ENCODE peak calls at places on chromosomes 11 and 22, in seven cellular contexts. Z, C, Y, W, N, S and U are unnamed samples.
A peak's percentile ranks its signal among the peaks of the same experiment; 100 is the strongest.

GRCh38 chr11:117378966-117379865 is 51.6 kb downstream of the CEP164 start:
- DNase-seq in C (no peak), Z (no peak), S (no peak), W (no peak), N (no peak), Y (no peak), U (no peak)

GRCh38 chr22:17217179-17217578 is 2.1 kb downstream of the ADA2 start:
- DNase-seq in N (no peak), C (no peak), Y (no peak), S (peak; percentile 50), W (no peak), Z (peak; percentile 73), U (no peak)

GRCh38 chr11:65624931-65625627 is 9.5 kb downstream of the PCNX3 start:
- DNase-seq in S (no peak), N (no peak), W (no peak), Y (no peak), Z (no peak), C (no peak), U (no peak)

GRCh38 chr22:29080061-29080975 is 7.5 kb downstream of the KREMEN1 start:
- DNase-seq in N (peak; percentile 39), C (no peak), Z (no peak), S (peak; percentile 47), Y (peak; percentile 43), W (no peak), U (peak; percentile 27)

GRCh38 chr22:50547231-50547851 is 1.6 kb downstream of the KLHDC7B start:
- DNase-seq in Y (no peak), C (no peak), S (no peak), N (no peak), W (no peak), Z (no peak), U (no peak)

GRCh38 chr22:28910575-28911278 is 27.4 kb downstream of the ZNRF3 start:
- DNase-seq in W (no peak), Z (no peak), N (no peak), C (no peak), Y (no peak), S (no peak), U (no peak)

GRCh38 chr11:126355926-126356897 is 726 bp downstream of the ST3GAL4 start:
- DNase-seq in N (no peak), W (peak; percentile 35), S (peak; percentile 57), Y (peak; percentile 47), Z (peak; percentile 74), C (no peak), U (peak; percentile 33)

GRCh38 chr11:113697798-113698407 is 8.2 kb downstream of the TMPRSS5 start:
- DNase-seq in N (no peak), W (no peak), C (no peak), S (no peak), Z (no peak), Y (no peak), U (no peak)

GRCh38 chr11:19553683-19554333 is 158.8 kb upstream of the NAV2 start:
- DNase-seq in W (peak; percentile 52), S (peak; percentile 72), Z (peak; percentile 94), Y (peak; percentile 73), N (peak; percentile 79), C (peak; percentile 39), U (peak; percentile 71)

GRCh38 chr11:70535191-70535971 is 137.1 kb downstream of the CTTN start:
- DNase-seq in W (no peak), S (no peak), N (no peak), Y (no peak), C (no peak), Z (no peak), U (no peak)

GRCh38 chr11:132099692-132100091 is 729.3 kb downstream of the NTM start:
- DNase-seq in S (no peak), W (no peak), N (peak; percentile 4), Y (no peak), Z (peak; percentile 86), C (no peak), U (peak; percentile 19)

GRCh38 chr11:121282886-121283502 is 9.6 kb upstream of the SC5D start:
- DNase-seq in C (no peak), Y (no peak), Z (no peak), S (no peak), N (no peak), W (no peak), U (no peak)

GRCh38 chr11:2775083-2775625 is 75.4 kb upstream of the KCNQ1OT1 start:
- DNase-seq in N (no peak), C (peak; percentile 3), Z (peak; percentile 36), W (peak; percentile 9), S (no peak), Y (peak; percentile 12), U (peak; percentile 3)

GRCh38 chr11:122309262-122309925 is 193.4 kb upstream of the BLID start:
- DNase-seq in Y (no peak), W (no peak), Z (peak; percentile 53), S (no peak), N (no peak), C (no peak), U (no peak)

GRCh38 chr11:118792642-118793124 is 1.7 kb upstream of the DDX6 start:
- DNase-seq in N (peak; percentile 92), W (peak; percentile 53), C (peak; percentile 16), Y (peak; percentile 45), Z (peak; percentile 93), S (peak; percentile 96), U (peak; percentile 68)

GRCh38 chr11:13207665-13208594 is 69.7 kb upstream of the BMAL1 start:
- DNase-seq in S (peak; percentile 78), W (peak; percentile 27), Y (peak; percentile 19), Z (peak; percentile 72), N (peak; percentile 95), C (no peak), U (no peak)

GRCh38 chr11:10358696-10359095 is 53.8 kb downstream of the ADM start:
- DNase-seq in S (no peak), W (no peak), Z (no peak), C (no peak), Y (no peak), N (no peak), U (no peak)

DNA sequence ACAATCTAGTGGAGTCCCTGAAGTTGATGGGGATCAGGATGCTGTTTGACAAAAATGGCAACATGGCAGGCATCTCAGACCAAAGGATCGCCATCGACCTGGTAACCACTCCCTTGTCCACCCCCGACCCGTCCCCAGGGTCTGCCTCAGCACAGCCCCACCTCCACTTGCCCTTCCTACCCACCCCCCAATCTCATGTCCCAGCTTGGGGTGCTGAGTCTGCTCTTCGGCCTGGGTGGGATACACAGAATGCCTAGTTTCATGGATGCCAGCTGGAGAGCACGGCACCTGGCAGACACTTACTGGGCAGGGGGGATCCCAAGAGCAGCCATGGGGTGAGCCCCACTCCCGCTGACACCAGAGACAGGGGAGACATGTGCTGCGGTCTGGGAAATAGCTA is 12.1 kb downstream of the SERPIND1 start:
- DNase-seq in S (no peak), C (no peak), N (no peak), W (no peak), Y (no peak), Z (no peak), U (no peak)
- H3K36me3 ChIP-seq in S (no peaks in the 10 kb centered on the region), C (peaks cover 8% of the 10 kb centered on the region), N (no peaks in the 10 kb centered on the region), W (no peaks in the 10 kb centered on the region), Y (peaks cover 54% of the 10 kb centered on the region), Z (peaks cover 20% of the 10 kb centered on the region), U (peaks cover 32% of the 10 kb centered on the region)

GRCh38 chr11:5639953-5640352 is 15.2 kb downstream of the TRIM34 start:
- DNase-seq in Y (no peak), S (no peak), Z (no peak), C (no peak), W (no peak), N (no peak), U (no peak)
- H3K36me3 ChIP-seq in Y (peaks cover 3% of the 10 kb centered on the region), S (no peaks in the 10 kb centered on the region), Z (no peaks in the 10 kb centered on the region), C (peaks cover 7% of the 10 kb centered on the region), W (no peaks in the 10 kb centered on the region), N (no peaks in the 10 kb centered on the region), U (no peaks in the 10 kb centered on the region)

GRCh38 chr22:49269371-49269770 is 558.3 kb downstream of the BRD1 start:
- DNase-seq in C (no peak), W (no peak), N (no peak), Y (no peak), Z (peak; percentile 88), S (no peak), U (no peak)

GRCh38 chr22:49268924-49269323 is 558.7 kb downstream of the BRD1 start:
- DNase-seq in C (no peak), Y (no peak), S (no peak), W (no peak), N (no peak), Z (peak; percentile 51), U (no peak)

GRCh38 chr22:49270595-49271368 is 556.9 kb downstream of the BRD1 start:
- DNase-seq in Y (no peak), Z (peak; percentile 47), S (no peak), N (no peak), W (no peak), C (no peak), U (no peak)

GRCh38 chr22:49271369-49271727 is 556.3 kb downstream of the BRD1 start:
- DNase-seq in S (no peak), W (no peak), C (no peak), N (no peak), Z (peak; percentile 37), Y (no peak), U (no peak)

GRCh38 chr22:49269928-49270327 is 557.7 kb downstream of the BRD1 start:
- DNase-seq in Z (peak; percentile 74), C (no peak), N (no peak), Y (no peak), W (no peak), S (no peak), U (no peak)
- H3K36me3 ChIP-seq in Z (no peaks in the 10 kb centered on the region), C (no peaks in the 10 kb centered on the region), N (no peaks in the 10 kb centered on the region), Y (no peaks in the 10 kb centered on the region), W (no peaks in the 10 kb centered on the region), S (no peaks in the 10 kb centered on the region), U (no peaks in the 10 kb centered on the region)

GRCh38 chr22:23268877-23269276 is 88.6 kb downstream of the BCR start:
- DNase-seq in Z (no peak), W (no peak), C (no peak), N (no peak), S (no peak), Y (no peak), U (no peak)

GRCh38 chr22:23266780-23267179 is 86.5 kb downstream of the BCR start:
- DNase-seq in C (no peak), W (no peak), N (no peak), Z (no peak), Y (no peak), S (no peak), U (no peak)

GRCh38 chr22:23268139-23268712 is 87.9 kb downstream of the BCR start:
- DNase-seq in Y (no peak), C (no peak), S (no peak), Z (peak; percentile 68), N (no peak), W (no peak), U (no peak)

GRCh38 chr22:23265389-23265700 is 85.0 kb downstream of the BCR start:
- DNase-seq in W (no peak), C (no peak), Y (no peak), N (no peak), Z (no peak), S (no peak), U (no peak)

DNA sequence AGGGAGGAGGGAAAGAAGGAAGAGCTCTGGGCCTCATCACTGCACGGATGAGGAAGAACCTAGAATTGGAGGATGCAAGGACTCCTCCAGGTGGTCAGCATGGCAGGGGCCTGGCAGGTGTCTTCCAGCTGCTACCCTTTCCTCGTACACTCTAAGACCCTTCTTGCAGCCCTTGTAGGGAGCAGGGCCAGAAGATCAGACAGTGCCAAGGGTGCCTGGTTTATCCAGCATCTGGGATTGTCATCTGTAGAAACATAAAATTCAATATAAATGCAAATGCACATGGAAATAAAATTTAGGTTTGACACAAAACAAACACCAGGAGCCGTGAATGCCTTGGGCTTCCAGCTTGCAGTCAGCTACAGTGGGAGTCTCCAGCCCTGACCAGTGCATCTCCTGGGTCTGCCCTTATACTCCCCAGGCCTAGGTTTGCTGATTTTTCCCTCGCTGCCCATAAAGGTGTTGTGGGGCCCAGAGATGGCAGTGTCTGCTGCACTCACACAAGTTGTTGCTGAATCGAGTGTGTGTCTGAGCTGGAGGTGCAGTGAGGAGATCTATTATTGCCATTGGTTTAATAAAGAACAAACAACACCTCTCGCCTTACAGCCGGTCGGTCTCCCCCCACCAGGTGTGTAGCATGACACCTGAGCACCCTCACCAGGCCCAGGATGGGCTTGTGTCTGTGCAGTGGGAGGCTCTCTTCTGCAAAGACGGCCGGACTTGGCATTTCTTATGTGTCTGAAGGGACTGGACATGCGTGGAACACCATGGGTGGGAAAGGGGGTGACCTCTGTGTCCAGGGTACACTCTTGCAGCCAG is 87.1 kb downstream of the BCR start:
- DNase-seq in Y (no peak), W (no peak), S (no peak), N (no peak), Z (no peak), C (no peak), U (no peak)
- H3K36me3 ChIP-seq in Y (peaks cover 5% of the 10 kb centered on the region), W (no peaks in the 10 kb centered on the region), S (peaks cover 17% of the 10 kb centered on the region), N (peaks cover 7% of the 10 kb centered on the region), Z (peaks cover 84% of the 10 kb centered on the region), C (no peaks in the 10 kb centered on the region), U (peaks cover 70% of the 10 kb centered on the region)